ENCODE peak calls at places on chromosomes 3 and 15, in eight cellular contexts. N is ovary; U is Panc1; H is uterus; F is neural progenitor cell; L is CD8-positive, alpha-beta T cell; M is hepatocyte; P is cardiac muscle cell. E is an unnamed sample.
A peak's percentile ranks its signal among the peaks of the same experiment; 100 is the strongest.

GRCh38 chr15:39472661-39473657 is 107.9 kb upstream of the THBS1 start:
- DNase-seq in U (no peak), N (peak; percentile 41), H (peak; percentile 97), F (no peak), L (no peak), P (peak; percentile 100), M (peak; percentile 83), E (peak; percentile 92)

GRCh38 chr3:4645468-4645867 is 152.3 kb downstream of the ITPR1 start:
- DNase-seq in F (no peak), U (no peak), H (no peak), M (no peak), P (no peak), L (no peak), N (no peak), E (no peak)

GRCh38 chr3:128343287-128344045 is 123.2 kb downstream of the DNAJB8 start:
- DNase-seq in N (no peak), U (peak; percentile 7), H (no peak), F (no peak), P (peak; percentile 66), M (peak; percentile 87), L (no peak), E (no peak)

GRCh38 chr15:41982133-41982930 is 10.0 kb upstream of the EHD4 start:
- DNase-seq in M (no peak), U (no peak), F (no peak), P (peak; percentile 71), N (no peak), H (no peak), L (no peak), E (no peak)

GRCh38 chr15:68374346-68374745 is 57.6 kb downstream of the ITGA11 start:
- DNase-seq in F (peak; percentile 24), U (no peak), L (no peak), M (no peak), H (peak; percentile 9), N (peak; percentile 4), P (no peak), E (no peak)

GRCh38 chr15:72475674-72476073 is 1.5 kb downstream of the ARIH1 start:
- DNase-seq in L (no peak), M (no peak), F (no peak), P (no peak), U (no peak), N (no peak), H (no peak), E (no peak)

GRCh38 chr3:16290007-16290826 is 25.2 kb downstream of the OXNAD1 start:
- DNase-seq in P (peak; percentile 70), H (peak; percentile 45), U (peak; percentile 20), M (peak; percentile 63), N (peak; percentile 50), L (peak; percentile 64), F (peak; percentile 63), E (no peak)

GRCh38 chr3:77122610-77123009 is 82.7 kb downstream of the ROBO2 start:
- DNase-seq in P (no peak), M (no peak), F (no peak), H (no peak), L (no peak), U (no peak), N (no peak), E (no peak)

GRCh38 chr3:168511428-168512014 is 415.8 kb upstream of the GOLIM4 start:
- DNase-seq in F (no peak), U (peak; percentile 8), P (peak; percentile 27), L (no peak), H (no peak), M (peak; percentile 30), N (no peak), E (no peak)

GRCh38 chr15:39799552-39800011 is 16.9 kb upstream of the FSIP1 start:
- DNase-seq in N (no peak), U (no peak), L (no peak), H (no peak), M (no peak), P (no peak), F (no peak), E (no peak)

GRCh38 chr3:16439848-16440708 is 73.4 kb downstream of the RFTN1 start:
- DNase-seq in H (no peak), U (no peak), N (no peak), F (no peak), M (no peak), P (no peak), L (no peak), E (no peak)

GRCh38 chr3:196631655-196632032 is 7.8 kb upstream of the NRROS start:
- DNase-seq in F (no peak), H (no peak), U (no peak), N (no peak), L (no peak), P (no peak), M (no peak), E (no peak)

GRCh38 chr15:81275711-81276417 is 48.1 kb downstream of the STARD5 start:
- DNase-seq in H (no peak), P (peak; percentile 81), U (no peak), L (no peak), F (no peak), N (no peak), M (no peak), E (no peak)

GRCh38 chr3:1717524-1717923 is 381.1 kb upstream of the CNTN4 start:
- DNase-seq in M (no peak), L (no peak), H (no peak), F (no peak), P (no peak), U (no peak), N (no peak), E (no peak)

GRCh38 chr15:85031086-85031943 is 49.7 kb downstream of the PDE8A start:
- DNase-seq in P (no peak), L (no peak), M (no peak), N (no peak), F (no peak), U (no peak), H (no peak), E (no peak)

GRCh38 chr15:97177135-97177704 is 783.3 kb upstream of the ARRDC4 start:
- DNase-seq in M (peak; percentile 16), H (no peak), F (peak; percentile 41), P (no peak), N (no peak), L (no peak), U (no peak), E (no peak)

GRCh38 chr3:107985496-107985895 is 105.3 kb downstream of the CD47 start:
- DNase-seq in F (no peak), H (no peak), P (no peak), M (no peak), L (peak; percentile 28), U (no peak), N (no peak), E (no peak)

GRCh38 chr3:51535146-51536019 is 3.1 kb upstream of the RAD54L2 start:
- DNase-seq in N (no peak), U (no peak), P (no peak), H (no peak), L (no peak), M (no peak), F (no peak), E (no peak)

DNA sequence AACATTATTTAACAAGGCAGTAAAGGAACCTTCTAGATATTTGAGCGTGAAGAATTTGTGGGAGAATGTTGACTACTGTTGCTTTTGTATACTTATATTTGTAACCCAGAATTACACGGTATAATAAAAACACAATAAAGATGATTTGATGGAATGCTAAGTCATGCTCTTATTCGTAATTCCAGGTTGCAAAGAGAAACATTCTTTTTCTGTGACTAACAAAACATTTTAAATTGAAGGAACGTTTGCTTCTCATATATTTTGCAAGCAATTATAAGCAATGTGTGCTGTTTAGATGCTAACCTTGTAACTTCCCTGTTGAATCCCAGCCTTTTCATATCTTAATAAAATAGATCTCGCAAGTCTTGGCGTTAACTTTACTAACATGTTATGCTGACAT is 124.4 kb upstream of the CGNL1 start:
- DNase-seq in M (no peak), L (no peak), N (no peak), F (no peak), P (peak; percentile 28), H (no peak), U (no peak), E (no peak)
- H3K4me1 ChIP-seq in M (no peaks in the 10 kb centered on the region), L (no peaks in the 10 kb centered on the region), N (no peaks in the 10 kb centered on the region), F (peaks cover 4% of the 10 kb centered on the region), P (peaks cover 15% of the 10 kb centered on the region), H (no peaks in the 10 kb centered on the region), U (no peaks in the 10 kb centered on the region), E (no peaks in the 10 kb centered on the region)

DNA sequence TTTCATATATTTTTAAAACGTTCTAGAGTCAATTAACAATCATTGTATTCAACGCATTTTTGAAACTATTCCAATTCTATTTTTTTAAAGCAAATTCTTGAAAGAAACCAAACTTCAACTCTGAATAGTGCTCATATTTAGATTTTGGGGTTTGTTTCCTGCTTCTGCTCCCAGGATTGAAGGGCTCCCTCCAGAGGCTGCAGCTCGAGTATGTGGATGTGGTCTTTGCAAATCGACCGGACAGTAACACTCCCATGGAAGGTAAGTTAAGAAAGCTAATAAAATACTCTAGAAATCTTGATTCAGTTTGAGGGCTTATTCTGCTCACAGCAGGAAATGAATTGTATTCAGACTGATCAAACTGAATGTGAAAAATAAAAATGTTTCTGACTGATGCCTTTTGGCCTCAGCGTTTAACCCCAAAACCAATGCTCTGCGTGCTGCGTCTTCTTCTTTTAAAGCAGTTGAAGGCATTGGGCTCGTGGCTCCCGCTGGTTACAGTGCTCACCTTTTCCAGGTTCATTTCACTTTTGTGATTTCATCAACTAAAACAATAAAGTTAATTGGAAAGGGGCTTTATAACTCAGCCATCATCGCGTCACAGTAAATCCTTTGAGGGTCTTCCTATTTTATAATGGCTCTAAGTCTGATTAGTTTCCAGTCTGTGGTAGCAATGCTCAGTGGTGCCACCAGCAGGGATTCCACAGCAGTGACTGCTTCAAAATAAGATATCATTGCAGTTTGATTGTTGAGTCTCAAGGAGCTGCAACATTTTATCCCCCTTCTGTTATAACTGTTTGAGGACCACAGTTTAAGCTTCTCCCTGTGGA is 80.1 kb downstream of the SSR3 start:
- DNase-seq in U (no peak), L (no peak), N (no peak), M (no peak), F (peak; percentile 65), H (no peak), P (peak; percentile 35), E (no peak)
- TF ChIP-seq CTCF in U (peak; percentile 66), L (peak; percentile 24), N (no peak), M (peak; percentile 44), F (peak; percentile 66), H (no peak), P (peak; percentile 46), E (no peak)

GRCh38 chr3:121707531-121708273 is 41.8 kb downstream of the GOLGB1 start:
- DNase-seq in F (no peak), H (no peak), U (no peak), M (no peak), P (no peak), N (no peak), L (no peak), E (no peak)
- H3K4me3 ChIP-seq in F (no peak overlapping the region), H (no peak overlapping the region), U (no peak overlapping the region), M (no peak overlapping the region), P (no peak overlapping the region), N (no peak overlapping the region), L (no peak overlapping the region), E (no peak overlapping the region)

DNA sequence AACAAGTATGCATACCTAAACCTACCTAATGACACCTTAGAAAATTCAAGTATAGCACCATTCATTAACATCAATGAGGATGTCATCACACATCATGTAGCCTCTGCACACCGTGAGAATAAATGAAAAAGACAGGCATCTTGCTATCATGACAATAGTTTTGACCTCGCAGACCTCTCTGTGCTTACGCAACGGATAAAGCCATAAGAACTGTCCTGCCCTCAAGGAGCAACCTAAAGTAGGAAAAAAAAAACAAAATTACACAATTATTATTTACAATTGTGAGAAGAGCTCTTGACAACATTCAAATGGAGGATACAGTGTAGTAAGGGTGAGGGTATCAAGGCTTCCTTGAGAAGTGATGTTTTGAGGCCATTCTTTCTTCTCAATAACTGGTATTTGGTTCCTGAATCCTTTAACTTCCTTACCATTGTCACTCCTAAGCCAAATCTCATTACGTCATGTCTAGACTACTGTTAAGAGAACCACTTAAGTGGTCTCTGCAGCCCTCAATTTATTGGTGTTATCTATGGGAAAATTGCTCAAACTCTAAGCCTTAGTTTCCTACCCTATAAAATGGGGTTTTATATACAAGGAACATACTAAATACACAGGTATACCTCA is 7.0 kb upstream of the SETD5 start:
- DNase-seq in N (no peak), H (no peak), P (no peak), L (no peak), F (no peak), U (no peak), M (no peak), E (no peak)
- H3K4me1 ChIP-seq in N (no peaks in the 10 kb centered on the region), H (peaks cover 11% of the 10 kb centered on the region), P (peaks cover 11% of the 10 kb centered on the region), L (peaks cover 55% of the 10 kb centered on the region), F (peaks cover 13% of the 10 kb centered on the region), U (peaks cover 17% of the 10 kb centered on the region), M (peaks cover 28% of the 10 kb centered on the region), E (peaks cover 36% of the 10 kb centered on the region)